ENCODE peak calls at places on chromosomes 4 and X, in seven cellular contexts. P, X, F, L, M, Z and A are unnamed samples. For H3K4me1 and H3K36me3, the result is how much of the 10 kb centered on the place peaks cover.

GRCh38 chr4:101785476-101785875 is 5.1 kb upstream of the BANK1 start:
- DNase-seq in Z (no peak), L (no peak), M (no peak), X (no peak), F (no peak), P (no peak), A (no peak)

GRCh38 chr4:141340458-141340857 is 119.8 kb downstream of the ZNF330 start:
- DNase-seq in F (no peak), X (no peak), P (no peak), Z (no peak), M (no peak), L (no peak), A (no peak)

GRCh38 chr4:118154643-118155042 is 120.4 kb downstream of the NDST3 start:
- DNase-seq in F (no peak), L (no peak), P (no peak), Z (no peak), M (no peak), X (no peak), A (no peak)

GRCh38 chr4:4260185-4260751 is 12.2 kb upstream of the TMEM128 start:
- DNase-seq in Z (peak), P (peak), F (no peak), X (peak), M (no peak), L (no peak), A (no peak)

GRCh38 chr4:61820136-61820535 is 620.0 kb downstream of the ADGRL3 start:
- DNase-seq in Z (no peak), L (no peak), P (no peak), F (no peak), X (no peak), M (no peak), A (no peak)

GRCh38 chr4:159428975-159429692 is 326.3 kb downstream of the RAPGEF2 start:
- DNase-seq in P (no peak), L (no peak), Z (no peak), M (no peak), F (no peak), X (no peak), A (no peak)

GRCh38 chrX:107451754-107452153 is 2.3 kb downstream of the FRMPD3 start:
- DNase-seq in F (no peak), Z (no peak), L (no peak), M (no peak), P (peak), X (no peak), A (no peak)

GRCh38 chrX:619812-620493 is 10.6 kb upstream of the SHOX start:
- DNase-seq in X (peak), Z (no peak), L (no peak), M (peak), F (no peak), P (no peak), A (peak)

GRCh38 chr4:77123403-77123802 is 33.6 kb upstream of the CCNG2 start:
- DNase-seq in L (no peak), M (no peak), F (no peak), Z (no peak), X (no peak), P (no peak), A (no peak)

GRCh38 chr4:77127837-77128621 is 29.0 kb upstream of the CCNG2 start:
- DNase-seq in F (no peak), M (no peak), L (no peak), P (peak), X (no peak), Z (no peak), A (no peak)

GRCh38 chr4:77126844-77127614 is 30.0 kb upstream of the CCNG2 start:
- DNase-seq in X (no peak), F (no peak), M (no peak), L (no peak), Z (no peak), P (no peak), A (no peak)
- H3K4me1 ChIP-seq in X (under half), F (under half), M (under half), L (under half), Z (under half), P (under half), A (under half)

GRCh38 chrX:16834811-16835210 is 35.4 kb downstream of the RBBP7 start:
- DNase-seq in X (no peak), P (peak), L (no peak), F (no peak), M (no peak), Z (no peak), A (no peak)
- H3K36me3 ChIP-seq in X (half or more), P (under half), L (half or more), F (under half), M (under half), Z (under half), A (half or more)

GRCh38 chr4:98851806-98852205 is 77.1 kb downstream of the EIF4E start:
- DNase-seq in X (no peak), L (no peak), Z (no peak), M (no peak), F (no peak), P (peak), A (no peak)

GRCh38 chr4:98850937-98851336 is 78.0 kb downstream of the EIF4E start:
- DNase-seq in F (no peak), Z (no peak), X (no peak), L (no peak), M (no peak), P (no peak), A (no peak)

DNA sequence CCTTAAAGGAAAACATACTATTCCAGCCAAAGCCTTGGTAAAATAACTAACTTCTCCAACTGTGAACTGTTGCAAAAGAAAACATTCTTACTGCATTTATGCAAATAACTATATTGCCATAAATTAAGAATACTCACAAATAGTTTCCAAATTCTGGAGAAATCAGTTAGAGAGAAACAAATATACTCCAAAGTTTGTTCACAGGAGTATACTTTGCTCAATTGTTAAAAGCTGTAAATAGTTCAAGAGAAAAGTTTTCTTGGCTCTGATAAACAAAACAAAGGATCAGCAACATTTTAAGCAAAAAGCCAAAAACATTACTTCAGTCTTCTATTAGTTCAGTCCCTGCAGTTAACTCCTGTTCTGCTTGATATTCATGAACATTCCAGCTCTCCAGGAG is 83.0 kb downstream of the EIF4E start:
- DNase-seq in L (no peak), Z (no peak), F (no peak), X (no peak), M (no peak), P (peak), A (no peak)
- H3K4me1 ChIP-seq in L (under half), Z (under half), F (under half), X (under half), M (under half), P (under half), A (under half)

DNA sequence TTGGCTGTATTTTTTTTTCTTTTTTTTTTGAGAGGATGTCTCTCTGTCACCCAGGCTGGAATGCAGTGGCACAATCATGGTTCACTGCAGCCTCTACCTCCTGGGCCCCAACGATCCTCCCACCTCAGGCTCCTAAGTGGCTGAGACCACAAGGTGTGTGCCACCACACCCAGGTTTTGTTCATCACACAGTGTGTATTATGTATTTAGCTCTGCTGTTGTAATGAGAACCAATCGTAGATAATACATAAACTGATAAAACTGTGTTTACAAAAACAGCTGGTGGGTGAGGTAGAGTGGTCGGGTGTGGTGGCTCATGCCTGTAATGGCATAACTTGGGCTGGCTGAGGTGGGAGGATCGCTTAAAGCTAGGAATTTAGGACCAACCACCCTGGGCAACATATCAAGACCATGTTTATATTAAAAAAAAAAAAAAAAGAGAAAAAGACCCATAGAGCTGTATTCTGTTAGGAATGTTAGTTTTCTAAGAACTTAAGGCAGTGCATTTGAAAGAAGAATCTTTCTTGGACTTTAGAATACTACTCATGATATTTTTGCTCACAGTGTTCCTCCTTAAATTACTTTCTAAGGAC is 34.9 kb downstream of the POLR2B start:
- DNase-seq in M (no peak), X (no peak), P (no peak), Z (no peak), F (no peak), L (no peak), A (no peak)
- H3K36me3 ChIP-seq in M (half or more), X (half or more), P (under half), Z (under half), F (under half), L (half or more), A (half or more)

GRCh38 chr4:87422104-87423052 is at the start of gene NUDT9:
- DNase-seq in F (peak), P (peak), M (peak), X (peak), L (peak), Z (peak), A (peak)

GRCh38 chr4:87420431-87420830 is 1.9 kb upstream of the NUDT9 start:
- DNase-seq in M (no peak), Z (no peak), X (no peak), P (no peak), F (no peak), L (no peak), A (no peak)

GRCh38 chr4:87426865-87427517 is 4.6 kb downstream of the NUDT9 start:
- DNase-seq in F (no peak), P (no peak), Z (no peak), L (no peak), X (no peak), M (no peak), A (no peak)

GRCh38 chr4:87425711-87426110 is 3.3 kb downstream of the NUDT9 start:
- DNase-seq in X (no peak), M (no peak), P (no peak), L (no peak), F (no peak), Z (no peak), A (no peak)

DNA sequence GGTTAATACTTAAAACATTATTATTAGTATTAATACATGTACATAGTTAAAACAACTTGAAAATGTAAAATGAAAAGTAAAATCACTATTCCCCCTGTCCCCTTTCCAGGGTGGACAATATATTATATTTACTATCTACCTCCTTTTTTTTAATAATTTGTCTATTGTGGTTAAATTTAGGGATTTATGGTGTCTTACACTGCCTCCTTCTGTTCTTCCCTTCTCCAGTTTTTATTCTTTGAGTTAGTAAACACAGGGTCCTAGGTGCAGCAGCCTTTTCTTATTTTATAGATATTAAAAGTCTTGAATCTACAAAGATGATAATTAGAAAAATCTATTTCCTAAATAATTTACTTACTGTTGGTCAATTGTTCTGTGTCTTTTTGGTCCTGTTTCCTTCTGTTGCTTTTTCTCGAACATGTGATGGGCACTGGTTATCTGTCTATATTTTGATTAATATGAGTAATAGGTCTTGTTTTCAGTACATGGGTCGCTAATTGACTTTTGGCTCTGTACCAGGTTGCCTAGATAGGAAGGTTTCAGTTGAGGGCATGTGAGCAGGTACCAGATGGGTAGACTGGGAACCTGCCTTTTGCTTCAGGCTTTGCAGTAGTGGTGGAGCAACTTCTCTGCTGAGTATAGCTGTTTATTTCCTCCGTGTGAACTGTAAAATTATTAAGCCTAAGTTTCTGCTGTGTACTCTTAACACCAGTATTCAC is 1.1 kb downstream of the NUDT9 start:
- DNase-seq in X (no peak), L (no peak), P (no peak), Z (no peak), F (no peak), M (no peak), A (no peak)
- H3K4me1 ChIP-seq in X (under half), L (under half), P (under half), Z (under half), F (under half), M (under half), A (under half)

GRCh38 chr4:24569662-24570061 is 14.7 kb downstream of the DHX15 start:
- DNase-seq in P (no peak), X (no peak), Z (no peak), M (no peak), L (no peak), F (no peak), A (no peak)
- H3K36me3 ChIP-seq in P (under half), X (half or more), Z (under half), M (under half), L (under half), F (under half), A (under half)

DNA sequence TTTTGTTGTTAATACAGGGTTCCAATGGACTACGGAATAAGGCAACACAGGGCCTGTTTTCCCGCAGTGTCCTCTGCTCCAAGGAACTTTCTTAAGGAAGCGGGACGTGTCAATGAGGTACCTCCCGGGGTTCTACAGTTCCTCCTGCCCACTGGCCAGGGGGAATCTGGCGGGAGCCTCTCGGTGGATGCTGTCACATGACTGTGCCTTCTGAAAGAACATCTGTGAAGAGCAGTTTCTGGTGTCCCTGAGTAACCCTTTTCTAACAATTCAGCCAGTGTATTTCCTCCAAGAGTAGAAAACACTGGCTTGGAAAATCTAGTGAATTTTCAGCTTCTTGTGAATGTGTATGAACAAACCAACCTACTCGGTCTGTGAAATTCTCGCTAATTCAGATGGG is 32.7 kb downstream of the MFAP3L start:
- DNase-seq in Z (no peak), P (no peak), X (no peak), F (no peak), M (no peak), L (no peak), A (no peak)
- H3K4me1 ChIP-seq in Z (under half), P (under half), X (under half), F (under half), M (under half), L (under half), A (under half)

GRCh38 chr4:6059375-6059805 is 41.2 kb upstream of the C4orf50 start:
- DNase-seq in L (no peak), P (no peak), X (no peak), M (no peak), F (no peak), Z (no peak), A (no peak)
- H3K36me3 ChIP-seq in L (under half), P (under half), X (under half), M (under half), F (under half), Z (under half), A (under half)

DNA sequence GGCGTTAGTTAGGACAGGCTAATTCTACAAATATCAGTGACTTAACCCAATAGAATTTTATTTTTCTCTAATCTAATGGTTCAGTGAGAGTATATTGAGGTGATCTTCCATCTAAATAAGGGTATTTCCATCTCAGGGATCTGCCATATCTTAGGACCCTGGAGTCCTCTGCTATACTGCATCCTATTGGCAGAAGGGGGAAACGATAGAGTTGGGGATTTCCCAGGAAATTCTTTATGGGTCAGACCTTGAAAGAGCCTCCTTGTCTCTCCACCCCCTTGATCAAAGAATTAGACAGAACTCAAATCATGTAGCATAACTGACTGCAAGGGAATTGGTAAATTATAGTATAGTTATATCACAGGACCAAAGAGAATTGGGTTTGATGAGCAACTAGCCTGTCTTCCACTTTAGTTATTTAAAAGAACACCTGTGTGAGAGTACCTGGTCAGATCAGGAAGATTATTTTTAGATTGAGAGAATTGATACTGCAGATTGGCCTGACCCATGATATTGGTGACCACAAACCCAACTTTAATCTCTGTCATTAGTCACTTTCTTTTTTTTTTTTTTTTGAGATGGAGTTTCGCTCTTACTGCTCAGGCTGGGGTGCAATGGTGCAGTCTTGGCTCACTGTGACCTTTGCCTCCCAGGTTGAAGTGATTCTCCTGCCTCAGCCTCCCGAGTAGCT is 25.6 kb downstream of the SMARCA5 start:
- DNase-seq in X (no peak), L (no peak), P (no peak), Z (no peak), F (no peak), M (no peak), A (no peak)
- H3K4me1 ChIP-seq in X (under half), L (under half), P (under half), Z (under half), F (under half), M (under half), A (under half)

DNA sequence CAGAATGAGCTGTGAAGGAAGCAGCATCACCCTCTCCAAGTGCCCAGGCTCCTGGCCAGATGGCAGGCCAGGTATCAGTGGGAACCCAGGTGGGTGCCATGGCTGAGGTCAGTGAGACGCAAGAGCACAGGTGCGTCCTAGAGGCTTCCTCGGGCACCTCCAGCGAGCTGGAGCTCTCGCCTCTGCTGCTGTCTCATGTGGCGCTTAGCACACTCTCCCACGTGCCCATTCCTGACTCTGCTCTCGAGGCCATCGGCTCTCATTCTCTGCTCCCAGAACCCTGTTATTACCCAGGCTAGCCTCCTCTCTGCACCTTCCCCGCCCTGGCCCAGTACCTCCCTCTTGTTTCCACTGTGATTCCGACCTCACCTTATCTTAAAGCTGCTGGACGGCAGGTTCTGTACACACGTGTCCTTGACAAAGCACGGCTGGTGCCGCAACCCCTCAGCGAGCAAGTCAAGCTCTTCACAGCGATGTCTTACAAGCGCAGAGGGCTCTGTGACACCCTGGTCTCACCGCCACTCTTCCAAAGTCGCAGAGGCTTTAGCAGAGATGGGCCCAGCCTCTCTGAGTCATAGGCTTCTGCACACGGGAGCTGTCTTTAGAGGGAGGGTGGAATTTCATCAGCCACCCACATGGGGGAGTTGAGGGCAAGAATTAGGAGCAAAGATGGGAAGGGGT is 15.4 kb upstream of the MSANTD1 start:
- DNase-seq in F (no peak), P (peak), X (peak), L (no peak), Z (no peak), M (no peak), A (no peak)
- H3K36me3 ChIP-seq in F (under half), P (under half), X (half or more), L (half or more), Z (under half), M (half or more), A (half or more)